ENCODE peak calls at places on chromosomes 3 and 15, in ten cellular contexts. One of them, this sample, is unnamed. For H3K4me1, the result is how much of the 10 kb centered on the place peaks cover.

GRCh38 chr15:58484794-58485600 is 53.2 kb downstream of the LIPC start:
- DNase-seq in heart left ventricle: no peak
- DNase-seq in cardiac muscle cell: no peak
- DNase-seq in neuronal stem cell: no peak
- DNase-seq in upper lobe of right lung: no peak
- DNase-seq in CD8-positive, alpha-beta memory T cell: peak
- DNase-seq in Karpas-422: no peak
- DNase-seq in lower lobe of right lung: peak
- DNase-seq in psoas muscle: no peak
- DNase-seq in mesendoderm: no peak
- DNase-seq in this sample: no peak

GRCh38 chr3:188522115-188522514 is 368.2 kb downstream of the LPP start:
- DNase-seq in heart left ventricle: no peak
- DNase-seq in cardiac muscle cell: no peak
- DNase-seq in neuronal stem cell: no peak
- DNase-seq in upper lobe of right lung: no peak
- DNase-seq in CD8-positive, alpha-beta memory T cell: no peak
- DNase-seq in Karpas-422: no peak
- DNase-seq in lower lobe of right lung: no peak
- DNase-seq in psoas muscle: no peak
- DNase-seq in mesendoderm: no peak
- DNase-seq in this sample: no peak

GRCh38 chr3:192408721-192409151 is 318.6 kb downstream of the FGF12 start:
- DNase-seq in heart left ventricle: peak
- DNase-seq in cardiac muscle cell: peak
- DNase-seq in neuronal stem cell: peak
- DNase-seq in upper lobe of right lung: no peak
- DNase-seq in CD8-positive, alpha-beta memory T cell: no peak
- DNase-seq in Karpas-422: no peak
- DNase-seq in lower lobe of right lung: no peak
- DNase-seq in psoas muscle: peak
- DNase-seq in mesendoderm: peak
- DNase-seq in this sample: no peak

GRCh38 chr3:152650177-152650576 is 184.8 kb upstream of the P2RY1 start:
- DNase-seq in heart left ventricle: no peak
- DNase-seq in cardiac muscle cell: no peak
- DNase-seq in neuronal stem cell: no peak
- DNase-seq in upper lobe of right lung: no peak
- DNase-seq in CD8-positive, alpha-beta memory T cell: no peak
- DNase-seq in Karpas-422: no peak
- DNase-seq in lower lobe of right lung: no peak
- DNase-seq in psoas muscle: no peak
- DNase-seq in mesendoderm: no peak
- DNase-seq in this sample: no peak

GRCh38 chr3:195230244-195230643 is 40.7 kb downstream of the XXYLT1 start:
- DNase-seq in heart left ventricle: no peak
- DNase-seq in cardiac muscle cell: no peak
- DNase-seq in neuronal stem cell: no peak
- DNase-seq in upper lobe of right lung: no peak
- DNase-seq in CD8-positive, alpha-beta memory T cell: no peak
- DNase-seq in Karpas-422: no peak
- DNase-seq in lower lobe of right lung: no peak
- DNase-seq in psoas muscle: no peak
- DNase-seq in mesendoderm: no peak
- DNase-seq in this sample: no peak

GRCh38 chr3:62876064-62876463 is 848 bp upstream of the CADPS start:
- DNase-seq in heart left ventricle: peak
- DNase-seq in cardiac muscle cell: peak
- DNase-seq in neuronal stem cell: peak
- DNase-seq in upper lobe of right lung: peak
- DNase-seq in CD8-positive, alpha-beta memory T cell: no peak
- DNase-seq in Karpas-422: no peak
- DNase-seq in lower lobe of right lung: peak
- DNase-seq in psoas muscle: no peak
- DNase-seq in mesendoderm: peak
- DNase-seq in this sample: peak

GRCh38 chr3:72818915-72819314 is 29.3 kb downstream of the SHQ1 start:
- DNase-seq in heart left ventricle: no peak
- DNase-seq in cardiac muscle cell: no peak
- DNase-seq in neuronal stem cell: no peak
- DNase-seq in upper lobe of right lung: no peak
- DNase-seq in CD8-positive, alpha-beta memory T cell: no peak
- DNase-seq in Karpas-422: no peak
- DNase-seq in lower lobe of right lung: no peak
- DNase-seq in psoas muscle: no peak
- DNase-seq in mesendoderm: no peak
- DNase-seq in this sample: no peak

GRCh38 chr3:100590114-100590839 is 19.1 kb upstream of the ADGRG7 start:
- DNase-seq in heart left ventricle: peak
- DNase-seq in cardiac muscle cell: peak
- DNase-seq in neuronal stem cell: peak
- DNase-seq in upper lobe of right lung: no peak
- DNase-seq in CD8-positive, alpha-beta memory T cell: peak
- DNase-seq in Karpas-422: peak
- DNase-seq in lower lobe of right lung: no peak
- DNase-seq in psoas muscle: no peak
- DNase-seq in mesendoderm: peak
- DNase-seq in this sample: no peak

GRCh38 chr3:5197470-5198312 is 10.2 kb downstream of the EDEM1 start:
- DNase-seq in heart left ventricle: no peak
- DNase-seq in cardiac muscle cell: no peak
- DNase-seq in neuronal stem cell: no peak
- DNase-seq in upper lobe of right lung: no peak
- DNase-seq in CD8-positive, alpha-beta memory T cell: peak
- DNase-seq in Karpas-422: no peak
- DNase-seq in lower lobe of right lung: no peak
- DNase-seq in psoas muscle: no peak
- DNase-seq in mesendoderm: peak
- DNase-seq in this sample: no peak

GRCh38 chr3:123312331-123313265 is 110.9 kb downstream of the SEC22A start:
- DNase-seq in heart left ventricle: no peak
- DNase-seq in cardiac muscle cell: no peak
- DNase-seq in neuronal stem cell: no peak
- DNase-seq in upper lobe of right lung: no peak
- DNase-seq in CD8-positive, alpha-beta memory T cell: no peak
- DNase-seq in Karpas-422: no peak
- DNase-seq in lower lobe of right lung: peak
- DNase-seq in psoas muscle: no peak
- DNase-seq in mesendoderm: no peak
- DNase-seq in this sample: no peak

GRCh38 chr15:40055576-40056293 is 16.8 kb upstream of the SRP14 start:
- DNase-seq in heart left ventricle: peak
- DNase-seq in cardiac muscle cell: peak
- DNase-seq in neuronal stem cell: no peak
- DNase-seq in upper lobe of right lung: no peak
- DNase-seq in CD8-positive, alpha-beta memory T cell: no peak
- DNase-seq in Karpas-422: no peak
- DNase-seq in lower lobe of right lung: no peak
- DNase-seq in psoas muscle: no peak
- DNase-seq in mesendoderm: peak
- DNase-seq in this sample: peak

GRCh38 chr15:43795197-43795596 is 3.1 kb downstream of the SERF2 start:
- DNase-seq in heart left ventricle: no peak
- DNase-seq in cardiac muscle cell: no peak
- DNase-seq in neuronal stem cell: no peak
- DNase-seq in upper lobe of right lung: no peak
- DNase-seq in CD8-positive, alpha-beta memory T cell: no peak
- DNase-seq in Karpas-422: no peak
- DNase-seq in lower lobe of right lung: no peak
- DNase-seq in psoas muscle: no peak
- DNase-seq in mesendoderm: no peak
- DNase-seq in this sample: no peak
- H3K4me1 ChIP-seq in heart left ventricle: half or more
- H3K4me1 ChIP-seq in cardiac muscle cell: under half
- H3K4me1 ChIP-seq in neuronal stem cell: under half
- H3K4me1 ChIP-seq in upper lobe of right lung: under half
- H3K4me1 ChIP-seq in CD8-positive, alpha-beta memory T cell: under half
- H3K4me1 ChIP-seq in Karpas-422: half or more
- H3K4me1 ChIP-seq in lower lobe of right lung: half or more
- H3K4me1 ChIP-seq in psoas muscle: half or more
- H3K4me1 ChIP-seq in mesendoderm: under half
- H3K4me1 ChIP-seq in this sample: under half

DNA sequence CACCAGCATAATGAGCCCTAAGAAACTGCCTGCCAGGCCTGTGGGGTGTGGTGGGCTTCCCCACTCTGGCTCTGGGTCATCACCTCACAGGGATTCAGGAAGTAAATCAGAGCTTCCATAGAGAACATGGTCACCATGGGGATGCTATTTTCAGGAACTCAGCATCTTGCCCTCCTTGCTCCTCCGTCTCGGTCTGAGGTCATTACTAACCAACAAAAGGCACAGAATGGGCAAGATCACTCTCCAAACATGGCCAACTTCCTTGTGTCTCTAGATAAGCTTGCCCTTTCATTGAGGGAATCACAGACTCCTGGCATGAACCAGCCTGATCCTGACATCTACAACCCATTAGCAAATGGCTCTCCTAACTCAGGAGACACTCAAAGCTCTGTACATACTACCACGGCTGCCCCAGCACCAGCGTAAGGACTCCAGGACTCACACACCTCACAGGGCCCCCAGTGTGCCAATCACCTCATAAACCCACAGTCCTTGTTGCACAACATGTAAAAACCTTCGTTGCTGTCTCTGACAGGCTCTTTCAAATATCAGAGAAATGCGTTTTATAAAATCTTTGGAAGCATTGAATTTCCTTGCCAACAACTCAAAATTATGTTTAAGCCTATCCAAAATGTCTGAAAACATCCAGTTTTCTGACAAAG is 7.4 kb downstream of the FYCO1 start:
- DNase-seq in heart left ventricle: no peak
- DNase-seq in cardiac muscle cell: no peak
- DNase-seq in neuronal stem cell: no peak
- DNase-seq in upper lobe of right lung: no peak
- DNase-seq in CD8-positive, alpha-beta memory T cell: no peak
- DNase-seq in Karpas-422: no peak
- DNase-seq in lower lobe of right lung: no peak
- DNase-seq in psoas muscle: peak
- DNase-seq in mesendoderm: no peak
- DNase-seq in this sample: peak
- H3K4me1 ChIP-seq in heart left ventricle: half or more
- H3K4me1 ChIP-seq in cardiac muscle cell: half or more
- H3K4me1 ChIP-seq in neuronal stem cell: under half
- H3K4me1 ChIP-seq in upper lobe of right lung: half or more
- H3K4me1 ChIP-seq in CD8-positive, alpha-beta memory T cell: half or more
- H3K4me1 ChIP-seq in Karpas-422: under half
- H3K4me1 ChIP-seq in lower lobe of right lung: half or more
- H3K4me1 ChIP-seq in psoas muscle: half or more
- H3K4me1 ChIP-seq in mesendoderm: under half
- H3K4me1 ChIP-seq in this sample: under half

GRCh38 chr3:22210693-22211092 is 459.7 kb upstream of the ZNF385D start:
- DNase-seq in heart left ventricle: no peak
- DNase-seq in cardiac muscle cell: no peak
- DNase-seq in neuronal stem cell: no peak
- DNase-seq in upper lobe of right lung: no peak
- DNase-seq in CD8-positive, alpha-beta memory T cell: no peak
- DNase-seq in Karpas-422: no peak
- DNase-seq in lower lobe of right lung: no peak
- DNase-seq in psoas muscle: no peak
- DNase-seq in mesendoderm: no peak
- DNase-seq in this sample: no peak
- H3K4me1 ChIP-seq in heart left ventricle: under half
- H3K4me1 ChIP-seq in cardiac muscle cell: under half
- H3K4me1 ChIP-seq in neuronal stem cell: under half
- H3K4me1 ChIP-seq in upper lobe of right lung: under half
- H3K4me1 ChIP-seq in CD8-positive, alpha-beta memory T cell: under half
- H3K4me1 ChIP-seq in Karpas-422: under half
- H3K4me1 ChIP-seq in lower lobe of right lung: under half
- H3K4me1 ChIP-seq in psoas muscle: under half
- H3K4me1 ChIP-seq in mesendoderm: under half
- H3K4me1 ChIP-seq in this sample: under half

GRCh38 chr3:114323546-114324254 is 29.9 kb downstream of the TIGIT start:
- DNase-seq in heart left ventricle: no peak
- DNase-seq in cardiac muscle cell: no peak
- DNase-seq in neuronal stem cell: no peak
- DNase-seq in upper lobe of right lung: no peak
- DNase-seq in CD8-positive, alpha-beta memory T cell: no peak
- DNase-seq in Karpas-422: no peak
- DNase-seq in lower lobe of right lung: no peak
- DNase-seq in psoas muscle: no peak
- DNase-seq in mesendoderm: peak
- DNase-seq in this sample: no peak
- H3K4me1 ChIP-seq in heart left ventricle: under half
- H3K4me1 ChIP-seq in cardiac muscle cell: under half
- H3K4me1 ChIP-seq in neuronal stem cell: under half
- H3K4me1 ChIP-seq in upper lobe of right lung: under half
- H3K4me1 ChIP-seq in CD8-positive, alpha-beta memory T cell: under half
- H3K4me1 ChIP-seq in Karpas-422: under half
- H3K4me1 ChIP-seq in lower lobe of right lung: under half
- H3K4me1 ChIP-seq in psoas muscle: under half
- H3K4me1 ChIP-seq in mesendoderm: under half
- H3K4me1 ChIP-seq in this sample: under half